ENCODE peak calls at places on chromosomes 3 and 15, in five cellular contexts. W is activated gamma-delta T cell treated with Interleukin-2 at 50 U/mL for 16 hours, P is RWPE1, Y is ELR, A is AG20443. I is an unnamed sample.
A peak's percentile ranks its signal among the peaks of the same experiment; 100 is the strongest.

GRCh38 chr3:190456779-190457178 is 7.1 kb upstream of the TMEM207 start:
- DNase-seq in W (no peak), P (no peak), Y (no peak), A (no peak), I (no peak)

GRCh38 chr3:157174265-157174615 is 14.3 kb upstream of the CCNL1 start:
- DNase-seq in W (no peak), P (no peak), Y (no peak), A (peak; percentile 25), I (no peak)

GRCh38 chr15:101313041-101313761 is 18.2 kb upstream of the SNRPA1 start:
- DNase-seq in W (no peak), P (no peak), Y (no peak), A (no peak), I (no peak)

GRCh38 chr3:122533931-122534334 is 19.2 kb upstream of the KPNA1 start:
- DNase-seq in W (peak; percentile 5), P (peak; percentile 88), Y (peak; percentile 96), A (peak; percentile 83), I (peak; percentile 57)

GRCh38 chr15:78695046-78695671 is 54.1 kb upstream of the CHRNB4 start:
- DNase-seq in W (no peak), P (no peak), Y (no peak), A (no peak), I (no peak)

GRCh38 chr15:92803852-92804609 is 96.1 kb upstream of the CHD2 start:
- DNase-seq in W (no peak), P (peak; percentile 97), Y (peak; percentile 99), A (peak; percentile 82), I (peak; percentile 63)

GRCh38 chr3:76107935-76108570 is 322.7 kb upstream of the ZNF717 start:
- DNase-seq in W (no peak), P (peak; percentile 38), Y (peak; percentile 59), A (peak; percentile 58), I (no peak)

GRCh38 chr15:78319588-78319987 is 20.2 kb upstream of the SKIC8 start:
- DNase-seq in W (no peak), P (no peak), Y (no peak), A (no peak), I (no peak)

GRCh38 chr3:194320744-194321243 is 30.3 kb downstream of the CPN2 start:
- DNase-seq in W (no peak), P (no peak), Y (no peak), A (no peak), I (no peak)

GRCh38 chr3:30470566-30470965 is 135.8 kb upstream of the TGFBR2 start:
- DNase-seq in W (no peak), P (no peak), Y (no peak), A (peak; percentile 32), I (no peak)